ENCODE peak calls at places on chromosome X, in six cellular contexts. A, N, P, H, E and U are unnamed samples.

GRCh38 chrX:13911581-13911980 is 94.7 kb upstream of the GPM6B start:
- DNase-seq in A (peak), N (no peak), P (no peak), H (no peak), E (no peak), U (no peak)

GRCh38 chrX:23788521-23788920 is 5.5 kb downstream of the SAT1 start:
- DNase-seq in A (no peak), N (no peak), P (no peak), H (no peak), E (no peak), U (no peak)

GRCh38 chrX:52556741-52557140 is 39.9 kb upstream of the XAGE1B start:
- DNase-seq in A (no peak), N (no peak), P (no peak), H (no peak), E (no peak), U (no peak)

GRCh38 chrX:80576815-80577533 is 156.7 kb downstream of the TENT5D start:
- DNase-seq in A (no peak), N (no peak), P (no peak), H (no peak), E (no peak), U (no peak)

GRCh38 chrX:13266641-13267420 is 53.0 kb downstream of the ATXN3L start:
- DNase-seq in A (no peak), N (no peak), P (no peak), H (no peak), E (no peak), U (no peak)

GRCh38 chrX:71652405-71652804 is 14.9 kb upstream of the LOC101059915 start:
- DNase-seq in A (peak), N (peak), P (peak), H (no peak), E (peak), U (no peak)

GRCh38 chrX:18617351-18617750 is 54.6 kb downstream of the RS1 start:
- DNase-seq in A (no peak), N (no peak), P (peak), H (no peak), E (no peak), U (no peak)

GRCh38 chrX:136608295-136608933 is 39.5 kb upstream of the CD40LG start:
- DNase-seq in A (no peak), N (peak), P (no peak), H (peak), E (peak), U (no peak)

GRCh38 chrX:21747523-21747922 is 10.4 kb downstream of the SMPX start:
- DNase-seq in A (no peak), N (no peak), P (no peak), H (no peak), E (no peak), U (no peak)

GRCh38 chrX:151974336-151975227 is at the start of gene GABRE:
- DNase-seq in A (no peak), N (no peak), P (no peak), H (no peak), E (peak), U (peak)

DNA sequence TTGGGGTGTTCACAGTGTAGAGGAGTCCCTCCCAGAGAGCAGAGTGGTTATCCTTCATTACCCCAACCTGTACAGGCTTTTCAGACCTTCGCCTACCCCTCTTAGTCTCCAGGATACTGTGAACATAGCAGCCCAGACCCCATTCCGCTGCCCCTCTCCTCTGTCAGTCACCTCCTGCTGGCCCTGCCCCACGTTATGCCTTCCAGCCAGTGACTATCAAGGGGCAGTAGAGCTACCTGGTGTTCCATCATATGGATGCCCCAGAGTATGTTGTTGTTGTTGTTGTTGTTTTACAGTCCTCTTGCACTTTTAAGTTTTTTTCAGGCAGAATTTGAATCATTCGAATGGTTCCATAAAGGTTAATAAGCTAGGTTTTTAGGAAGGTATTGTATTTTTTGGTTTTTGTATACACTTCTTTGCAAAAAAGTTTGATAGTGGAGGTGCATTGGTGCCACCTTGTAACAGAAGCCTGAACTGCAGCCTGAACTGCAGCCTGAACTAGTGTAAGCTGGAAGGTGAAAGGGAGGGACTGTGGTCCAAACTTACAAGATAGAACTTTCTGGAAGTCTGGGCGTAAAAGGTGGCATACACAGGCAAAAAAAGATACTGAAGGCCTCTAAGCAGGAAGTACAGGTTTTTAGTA is 101.4 kb upstream of the RAB40AL start:
- DNase-seq in A (no peak), N (no peak), P (no peak), H (no peak), E (peak), U (no peak)
- TF ChIP-seq CTCF in A (peak), N (peak), P (peak), H (peak), E (peak), U (peak)

GRCh38 chrX:142804085-142804484 is 221.6 kb upstream of the SPANXN4 start:
- DNase-seq in A (no peak), N (no peak), P (no peak), H (no peak), E (peak), U (no peak)
- TF ChIP-seq CTCF in A (no peak), N (peak), P (no peak), H (no peak), E (no peak), U (no peak)

GRCh38 chrX:131818297-131818936 is 204.7 kb upstream of the STK26 start:
- DNase-seq in A (no peak), N (no peak), P (no peak), H (no peak), E (no peak), U (no peak)

GRCh38 chrX:131816551-131817136 is 206.5 kb upstream of the STK26 start:
- DNase-seq in A (peak), N (no peak), P (peak), H (peak), E (no peak), U (no peak)

GRCh38 chrX:131827935-131828334 is 195.2 kb upstream of the STK26 start:
- DNase-seq in A (no peak), N (peak), P (no peak), H (no peak), E (peak), U (no peak)

GRCh38 chrX:131826572-131826971 is 196.5 kb upstream of the STK26 start:
- DNase-seq in A (no peak), N (no peak), P (no peak), H (no peak), E (no peak), U (no peak)

DNA sequence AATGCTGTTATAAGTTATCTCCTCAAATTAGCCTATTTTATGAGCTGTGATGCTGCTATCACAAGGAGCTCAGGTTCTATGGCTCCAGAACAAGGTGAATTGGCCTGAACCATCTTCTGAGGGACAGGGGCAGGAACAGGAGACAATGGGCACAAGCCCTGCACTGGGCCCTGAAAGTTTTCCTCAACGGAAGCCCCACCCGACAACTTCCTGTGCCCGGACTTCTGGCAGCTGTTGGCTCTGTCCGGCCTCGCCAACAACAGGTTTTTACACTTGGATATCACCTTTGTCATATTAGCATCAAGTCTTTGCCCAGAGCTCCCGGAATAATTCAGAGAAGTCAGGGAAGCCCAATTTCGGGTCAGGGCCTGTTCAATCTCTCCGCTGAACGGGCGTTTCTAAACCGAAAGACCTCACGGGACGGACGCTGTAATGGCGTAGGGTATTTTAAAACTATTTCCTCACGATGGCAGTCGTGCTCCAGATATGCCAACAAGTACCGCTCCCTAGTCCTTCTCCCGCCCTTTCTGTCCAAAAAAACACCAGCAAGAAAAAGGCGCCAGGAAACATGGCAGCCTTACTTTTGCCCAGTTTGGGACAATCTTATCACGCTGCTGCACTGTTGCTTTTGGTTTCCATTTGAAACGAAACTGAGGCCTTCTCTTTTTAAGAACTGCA is 201.0 kb upstream of the STK26 start:
- DNase-seq in A (peak), N (no peak), P (peak), H (peak), E (no peak), U (no peak)
- TF ChIP-seq CTCF in A (peak), N (no peak), P (peak), H (peak), E (no peak), U (no peak)

GRCh38 chrX:140762061-140762460 is 52.5 kb downstream of the LINC00632 start:
- DNase-seq in A (no peak), N (peak), P (no peak), H (no peak), E (peak), U (peak)
- TF ChIP-seq CTCF in A (peak), N (peak), P (peak), H (peak), E (peak), U (peak)

GRCh38 chrX:551306-551705 is 79.3 kb upstream of the SHOX start:
- DNase-seq in A (no peak), N (no peak), P (no peak), H (no peak), E (no peak), U (no peak)

GRCh38 chrX:550514-550913 is 80.1 kb upstream of the SHOX start:
- DNase-seq in A (no peak), N (no peak), P (no peak), H (no peak), E (no peak), U (no peak)

GRCh38 chrX:555589-556220 is 74.9 kb upstream of the SHOX start:
- DNase-seq in A (no peak), N (no peak), P (no peak), H (no peak), E (no peak), U (no peak)

GRCh38 chrX:554271-554670 is 76.3 kb upstream of the SHOX start:
- DNase-seq in A (no peak), N (no peak), P (no peak), H (no peak), E (no peak), U (no peak)

DNA sequence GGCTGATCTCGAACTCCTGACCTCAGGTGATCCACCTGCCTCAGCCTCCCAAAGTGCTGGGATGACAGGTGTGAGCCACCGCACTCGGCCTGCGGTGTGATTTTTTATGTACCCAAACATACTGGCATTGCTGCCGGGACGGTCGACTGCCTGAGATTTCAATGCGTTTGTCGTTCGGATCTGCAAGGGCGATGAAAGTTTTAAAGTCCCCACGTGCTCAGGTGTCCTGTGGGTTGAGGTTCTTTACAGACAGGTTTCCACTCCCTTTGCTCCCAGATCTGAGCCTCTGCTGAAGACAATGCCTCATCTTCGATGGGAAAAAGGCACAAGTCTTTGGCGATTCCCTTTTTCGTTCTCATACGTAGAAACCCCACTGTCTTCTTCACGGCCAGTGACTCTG is 78.1 kb upstream of the SHOX start:
- DNase-seq in A (no peak), N (no peak), P (no peak), H (no peak), E (no peak), U (no peak)
- TF ChIP-seq CTCF in A (no peak), N (no peak), P (no peak), H (no peak), E (no peak), U (no peak)

GRCh38 chrX:16123222-16123786 is at the start of gene GRPR:
- DNase-seq in A (peak), N (peak), P (peak), H (peak), E (peak), U (peak)
- TF ChIP-seq CTCF in A (peak), N (peak), P (peak), H (peak), E (peak), U (peak)

DNA sequence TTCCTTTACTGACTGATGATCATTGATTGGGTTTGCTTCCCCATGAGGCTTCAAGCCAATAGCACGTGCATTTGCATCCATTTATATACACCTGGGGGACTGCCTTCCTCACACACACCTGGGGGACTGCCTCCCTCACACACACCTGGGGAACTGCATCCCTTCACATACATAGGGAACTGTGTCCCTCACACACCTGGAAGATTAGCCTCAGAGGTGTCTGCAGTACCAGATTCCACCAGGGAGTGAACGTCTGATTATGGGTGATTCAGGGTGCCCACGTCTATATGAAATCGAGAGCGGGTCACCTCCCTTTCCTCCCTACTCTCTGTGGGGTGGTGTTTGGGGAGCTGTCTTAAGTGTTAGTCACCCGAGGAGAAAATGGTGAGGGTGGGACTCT is 16.9 kb downstream of the CD99 start:
- DNase-seq in A (no peak), N (no peak), P (no peak), H (peak), E (no peak), U (no peak)
- TF ChIP-seq CTCF in A (no peak), N (no peak), P (peak), H (peak), E (no peak), U (no peak)